ENCODE peak calls at places on chromosomes 1 and 21, in nine cellular contexts. F is fibroblast of lung; L is fibroblast of the aortic adventitia; X is stimulated activated CD8-positive, alpha-beta memory T cell treated with anti-CD3 and anti-CD28 coated beads, Interleukin-15, amount 100 ng/mL, for 24 hours; N is substantia nigra; K is activated naive CD4-positive, alpha-beta T cell treated with anti-CD3 and anti-CD28 coated beads, Interleukin-2, amount 10 ng/mL, durations not matched to agents 7 days and 5 days; S is nephron progenitor cell; Q is right cardiac atrium; W is left ventricle myocardium superior. E is an unnamed sample.

GRCh38 chr1:101291562-101292035 is 54.8 kb downstream of the S1PR1 start:
- DNase-seq in F (peak), L (peak), X (no peak), N (no peak), K (peak), S (no peak), Q (no peak), W (no peak), E (no peak)

GRCh38 chr1:47663286-47663685 is 225.4 kb downstream of the FOXD2 start:
- DNase-seq in F (peak), L (no peak), X (no peak), N (no peak), K (no peak), S (no peak), Q (no peak), W (no peak), E (no peak)

GRCh38 chr1:22122273-22123070 is 20.4 kb downstream of the WNT4 start:
- DNase-seq in F (no peak), L (no peak), X (no peak), N (no peak), K (no peak), S (no peak), Q (peak), W (no peak), E (no peak)

GRCh38 chr1:86939406-86939805 is 25.0 kb downstream of the HS2ST1 start:
- DNase-seq in F (no peak), L (no peak), X (no peak), N (no peak), K (no peak), S (no peak), Q (no peak), W (no peak), E (no peak)

GRCh38 chr1:151716771-151717631 is at the start of gene CELF3:
- DNase-seq in F (peak), L (peak), X (no peak), N (peak), K (peak), S (peak), Q (no peak), W (no peak), E (no peak)

GRCh38 chr1:7149080-7149838 is 364.0 kb downstream of the CAMTA1 start:
- DNase-seq in F (peak), L (no peak), X (no peak), N (peak), K (no peak), S (peak), Q (peak), W (peak), E (no peak)

GRCh38 chr1:164912290-164912689 is 353.3 kb downstream of the PBX1 start:
- DNase-seq in F (no peak), L (no peak), X (no peak), N (no peak), K (no peak), S (no peak), Q (peak), W (peak), E (no peak)

GRCh38 chr1:41629136-41629535 is 144.7 kb upstream of the EDN2 start:
- DNase-seq in F (peak), L (no peak), X (no peak), N (no peak), K (no peak), S (no peak), Q (no peak), W (no peak), E (no peak)

GRCh38 chr1:2074944-2075740 is 24.9 kb downstream of the PRKCZ start:
- DNase-seq in F (no peak), L (no peak), X (no peak), N (peak), K (no peak), S (no peak), Q (no peak), W (no peak), E (no peak)

GRCh38 chr1:156860639-156861423 is at the start of gene NTRK1:
- DNase-seq in F (peak), L (no peak), X (no peak), N (no peak), K (peak), S (peak), Q (peak), W (peak), E (peak)

GRCh38 chr1:54591127-54591756 is 32.1 kb downstream of the FAM151A start:
- DNase-seq in F (peak), L (no peak), X (no peak), N (no peak), K (no peak), S (no peak), Q (no peak), W (no peak), E (no peak)

GRCh38 chr1:28509705-28510349 is 4.0 kb downstream of the RCC1 start:
- DNase-seq in F (peak), L (peak), X (peak), N (no peak), K (no peak), S (no peak), Q (no peak), W (no peak), E (no peak)

GRCh38 chr1:153415850-153416570 is at the start of gene S100A7A:
- DNase-seq in F (no peak), L (no peak), X (no peak), N (no peak), K (no peak), S (no peak), Q (no peak), W (no peak), E (peak)

GRCh38 chr21:17660449-17660848 is 47.7 kb upstream of the BTG3 start:
- DNase-seq in F (peak), L (peak), X (no peak), N (no peak), K (no peak), S (no peak), Q (no peak), W (no peak), E (no peak)

GRCh38 chr1:51936531-51936930 is 54.0 kb downstream of the RAB3B start:
- DNase-seq in F (no peak), L (peak), X (no peak), N (no peak), K (no peak), S (no peak), Q (no peak), W (no peak), E (no peak)

GRCh38 chr1:2525896-2526823 is at the start of gene PANK4:
- DNase-seq in F (peak), L (peak), X (peak), N (peak), K (peak), S (peak), Q (peak), W (peak), E (peak)

GRCh38 chr21:42125571-42126544 is 54.7 kb downstream of the UMODL1 start:
- DNase-seq in F (peak), L (peak), X (no peak), N (no peak), K (no peak), S (no peak), Q (no peak), W (no peak), E (no peak)

GRCh38 chr1:22236151-22236550 is 93.3 kb upstream of the WNT4 start:
- DNase-seq in F (no peak), L (peak), X (no peak), N (no peak), K (no peak), S (no peak), Q (no peak), W (no peak), E (no peak)

GRCh38 chr1:39322431-39322830 is 117.9 kb downstream of the MACF1 start:
- DNase-seq in F (no peak), L (no peak), X (no peak), N (no peak), K (no peak), S (no peak), Q (no peak), W (no peak), E (no peak)

GRCh38 chr1:72845342-72845741 is 563.0 kb upstream of the NEGR1 start:
- DNase-seq in F (peak), L (peak), X (no peak), N (no peak), K (no peak), S (no peak), Q (no peak), W (no peak), E (no peak)

GRCh38 chr1:79388694-79389361 is 382.3 kb upstream of the ADGRL4 start:
- DNase-seq in F (no peak), L (no peak), X (no peak), N (no peak), K (no peak), S (no peak), Q (no peak), W (no peak), E (no peak)

GRCh38 chr1:157773723-157774350 is 3.1 kb downstream of the FCRL2 start:
- DNase-seq in F (no peak), L (no peak), X (no peak), N (no peak), K (no peak), S (no peak), Q (no peak), W (no peak), E (no peak)

GRCh38 chr1:22114083-22115012 is 28.5 kb downstream of the WNT4 start:
- DNase-seq in F (peak), L (peak), X (no peak), N (no peak), K (no peak), S (no peak), Q (peak), W (peak), E (no peak)

GRCh38 chr1:201072149-201072548 is 40.1 kb downstream of the CACNA1S start:
- DNase-seq in F (peak), L (no peak), X (no peak), N (no peak), K (no peak), S (no peak), Q (no peak), W (no peak), E (no peak)

GRCh38 chr1:89527750-89528381 is 3.2 kb downstream of the LRRC8B start:
- DNase-seq in F (no peak), L (no peak), X (no peak), N (no peak), K (no peak), S (no peak), Q (no peak), W (no peak), E (no peak)

GRCh38 chr1:93114403-93114802 is 35.3 kb downstream of the MTF2 start:
- DNase-seq in F (peak), L (no peak), X (no peak), N (no peak), K (no peak), S (no peak), Q (no peak), W (no peak), E (no peak)